ENCODE peak calls at places on chromosome 2, in six cellular contexts. L is activated CD4-positive, CD25-positive, alpha-beta regulatory T cell treated with anti-CD3 and anti-CD28 coated beads, Interleukin-2, amount 50 U/mL, for 72 hours; X is stimulated activated CD4-positive, alpha-beta T cell treated with anti-CD3 and anti-CD28 coated beads, Interleukin-4, amount 100 ng/mL, for 24 hours; U is A549; D is CD8-positive, alpha-beta T cell; R is NAMALWA. G is an unnamed sample.

GRCh38 chr2:183291436-183291835 is 167.2 kb downstream of the NUP35 start:
- DNase-seq in L (no peak), X (no peak), U (no peak), D (no peak), R (no peak), G (no peak)

GRCh38 chr2:98883780-98884211 is 52.2 kb downstream of the CRACDL start:
- DNase-seq in L (no peak), X (no peak), U (no peak), D (no peak), R (no peak), G (no peak)

GRCh38 chr2:124640221-124640750 is 615.2 kb downstream of the CNTNAP5 start:
- DNase-seq in L (no peak), X (no peak), U (no peak), D (no peak), R (no peak), G (no peak)

GRCh38 chr2:127566139-127566417 is 30.6 kb downstream of the MYO7B start:
- DNase-seq in L (no peak), X (no peak), U (no peak), D (no peak), R (no peak), G (no peak)

GRCh38 chr2:227152093-227152766 is 11.8 kb downstream of the COL4A4 start:
- DNase-seq in L (no peak), X (no peak), U (no peak), D (no peak), R (no peak), G (no peak)

GRCh38 chr2:183543731-183544130 is 419.5 kb downstream of the NUP35 start:
- DNase-seq in L (no peak), X (no peak), U (no peak), D (no peak), R (no peak), G (no peak)

GRCh38 chr2:147275943-147276342 is 568.9 kb upstream of the ACVR2A start:
- DNase-seq in L (no peak), X (no peak), U (no peak), D (no peak), R (peak), G (peak)

GRCh38 chr2:157747695-157748370 is 119.2 kb upstream of the ACVR1C start:
- DNase-seq in L (no peak), X (no peak), U (no peak), D (no peak), R (no peak), G (peak)

GRCh38 chr2:187078297-187078696 is 229.3 kb upstream of the ZSWIM2 start:
- DNase-seq in L (no peak), X (no peak), U (no peak), D (no peak), R (no peak), G (peak)

GRCh38 chr2:236988690-236989639 is 96.7 kb upstream of the COPS8 start:
- DNase-seq in L (no peak), X (no peak), U (no peak), D (no peak), R (no peak), G (no peak)